ENCODE peak calls at places on chromosome 21, in four cellular contexts. D is left ventricle myocardium inferior, I is astrocyte, Q is uterus. B is an unnamed sample.

GRCh38 chr21:33021667-33022066 is 4.1 kb upstream of the OLIG2 start:
- DNase-seq in D (no peak), I (no peak), Q (no peak), B (no peak)

GRCh38 chr21:45538381-45539045 is 3.7 kb downstream of the SLC19A1 start:
- DNase-seq in D (peak; percentile 10), I (no peak), Q (peak; percentile 13), B (peak; percentile 55)

GRCh38 chr21:45570826-45571601 is 28.8 kb upstream of the SLC19A1 start:
- DNase-seq in D (no peak), I (peak; percentile 36), Q (peak; percentile 55), B (no peak)

GRCh38 chr21:45887121-45887611 is 94.4 kb upstream of the COL6A1 start:
- DNase-seq in D (peak; percentile 51), I (peak; percentile 16), Q (no peak), B (peak; percentile 78)

GRCh38 chr21:44949161-44950015 is 9.6 kb downstream of the SLX9 start:
- DNase-seq in D (peak; percentile 89), I (peak; percentile 26), Q (peak; percentile 87), B (peak; percentile 89)

GRCh38 chr21:45542667-45543370 is 579 bp upstream of the SLC19A1 start:
- DNase-seq in D (peak; percentile 25), I (no peak), Q (peak; percentile 25), B (no peak)

GRCh38 chr21:29164330-29164942 is 34.0 kb downstream of the MAP3K7CL start:
- DNase-seq in D (no peak), I (peak; percentile 71), Q (no peak), B (no peak)

GRCh38 chr21:33856893-33857527 is 58.6 kb downstream of the ATP5PO start:
- DNase-seq in D (no peak), I (no peak), Q (no peak), B (no peak)

GRCh38 chr21:35254752-35255138 is 205.6 kb upstream of the RUNX1 start:
- DNase-seq in D (no peak), I (peak; percentile 27), Q (no peak), B (no peak)
- H3K27ac ChIP-seq in D (peak overlapping the region; percentile 8), I (no peak overlapping the region), Q (no peak overlapping the region), B (peak overlapping the region; percentile 13)

GRCh38 chr21:17671733-17672132 is 59.0 kb upstream of the BTG3 start:
- DNase-seq in D (no peak), I (no peak), Q (no peak), B (no peak)

GRCh38 chr21:17668479-17668878 is 55.8 kb upstream of the BTG3 start:
- DNase-seq in D (no peak), I (no peak), Q (no peak), B (no peak)

GRCh38 chr21:17679002-17679600 is 66.4 kb upstream of the BTG3 start:
- DNase-seq in D (no peak), I (peak; percentile 57), Q (no peak), B (no peak)

GRCh38 chr21:17673261-17674020 is 60.7 kb upstream of the BTG3 start:
- DNase-seq in D (no peak), I (peak; percentile 38), Q (no peak), B (no peak)

GRCh38 chr21:17674106-17674505 is 61.4 kb upstream of the BTG3 start:
- DNase-seq in D (no peak), I (no peak), Q (no peak), B (no peak)
- H3K4me3 ChIP-seq in D (no peak overlapping the region), I (no peak overlapping the region), Q (no peak overlapping the region), B (no peak overlapping the region)

GRCh38 chr21:34952701-34953100 is 96.4 kb downstream of the RUNX1 start:
- DNase-seq in D (no peak), I (peak; percentile 39), Q (no peak), B (no peak)

GRCh38 chr21:34950980-34951379 is 98.1 kb downstream of the RUNX1 start:
- DNase-seq in D (no peak), I (peak; percentile 55), Q (no peak), B (no peak)

GRCh38 chr21:34956416-34957316 is 92.4 kb downstream of the RUNX1 start:
- DNase-seq in D (no peak), I (no peak), Q (no peak), B (no peak)

GRCh38 chr21:34958040-34958439 is 91.1 kb downstream of the RUNX1 start:
- DNase-seq in D (no peak), I (no peak), Q (no peak), B (no peak)

GRCh38 chr21:34953950-34954349 is 95.2 kb downstream of the RUNX1 start:
- DNase-seq in D (no peak), I (no peak), Q (no peak), B (no peak)
- H3K27ac ChIP-seq in D (no peak overlapping the region), I (no peak overlapping the region), Q (no peak overlapping the region), B (no peak overlapping the region)

GRCh38 chr21:16070207-16070651 is 340.4 kb downstream of the USP25 start:
- DNase-seq in D (no peak), I (peak; percentile 75), Q (no peak), B (no peak)

GRCh38 chr21:16071761-16072160 is 342.0 kb downstream of the USP25 start:
- DNase-seq in D (no peak), I (no peak), Q (no peak), B (no peak)

GRCh38 chr21:16069713-16070112 is 339.9 kb downstream of the USP25 start:
- DNase-seq in D (no peak), I (peak; percentile 49), Q (no peak), B (no peak)

GRCh38 chr21:16072176-16072575 is 342.4 kb downstream of the USP25 start:
- DNase-seq in D (no peak), I (no peak), Q (no peak), B (no peak)

GRCh38 chr21:16071082-16071481 is 341.3 kb downstream of the USP25 start:
- DNase-seq in D (no peak), I (peak; percentile 93), Q (peak; percentile 47), B (peak; percentile 53)
- H3K4me3 ChIP-seq in D (peak overlapping the region; percentile 26), I (peak overlapping the region; percentile 71), Q (peak overlapping the region; percentile 34), B (peak overlapping the region; percentile 43)

DNA sequence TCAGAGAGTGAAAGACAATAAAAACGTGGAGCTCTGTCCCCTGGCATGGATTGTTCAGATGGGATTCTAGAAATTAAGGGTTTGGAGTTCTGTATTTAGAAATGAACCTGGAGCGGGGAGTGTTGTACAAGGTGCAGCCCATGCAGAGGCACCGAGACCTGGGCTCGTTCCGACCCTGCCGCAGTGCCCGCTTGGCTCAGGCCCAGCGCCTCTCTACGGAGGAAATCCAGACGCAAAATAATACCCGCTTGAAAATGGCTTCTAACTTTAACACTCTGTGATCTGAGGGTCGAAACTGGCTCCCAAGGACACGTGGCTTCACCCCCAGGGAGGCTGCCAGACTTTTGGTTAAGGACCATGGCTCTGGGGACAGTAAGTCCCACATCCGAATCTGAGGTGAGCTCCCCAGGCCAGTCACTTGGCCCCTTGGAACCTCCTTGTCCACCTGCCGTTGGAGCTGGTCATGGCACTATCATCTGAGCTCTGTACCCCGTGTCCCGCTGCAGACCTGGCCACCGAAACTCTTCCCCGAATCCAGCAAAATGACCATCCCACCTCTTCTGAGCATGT is 68.5 kb upstream of the FAM3B start:
- DNase-seq in D (no peak), I (no peak), Q (no peak), B (no peak)
- H3K27ac ChIP-seq in D (no peak overlapping the region), I (peak overlapping the region; percentile 84), Q (no peak overlapping the region), B (no peak overlapping the region)

DNA sequence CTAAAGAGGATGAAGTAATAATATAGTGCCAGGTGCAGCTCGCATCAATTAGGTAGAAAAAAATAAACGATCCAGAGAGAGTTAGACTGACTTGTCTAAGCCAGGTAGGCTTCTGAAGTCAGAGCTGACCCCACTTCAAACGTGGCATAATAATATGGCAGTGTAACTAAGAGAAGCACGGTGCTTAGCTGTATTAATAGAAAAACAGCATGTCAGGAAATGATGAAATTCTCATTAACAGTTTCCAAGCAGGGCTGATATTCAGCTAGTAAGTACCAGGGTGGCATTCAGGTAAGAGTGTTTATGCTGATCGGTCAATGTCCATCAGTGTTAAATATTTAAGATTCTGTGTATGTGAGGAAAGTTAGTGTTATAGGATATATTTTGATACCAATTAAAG is 145.8 kb upstream of the SAMSN1 start:
- DNase-seq in D (no peak), I (no peak), Q (no peak), B (no peak)
- H3K4me3 ChIP-seq in D (no peak overlapping the region), I (no peak overlapping the region), Q (no peak overlapping the region), B (no peak overlapping the region)

GRCh38 chr21:41199123-41199522 is 31.2 kb downstream of the BACE2 start:
- DNase-seq in D (no peak), I (no peak), Q (no peak), B (no peak)
- H3K27ac ChIP-seq in D (no peak overlapping the region), I (no peak overlapping the region), Q (no peak overlapping the region), B (no peak overlapping the region)

GRCh38 chr21:36700961-36701911 is 2.3 kb downstream of the SIM2 start:
- DNase-seq in D (no peak), I (no peak), Q (no peak), B (no peak)
- H3K4me3 ChIP-seq in D (peak overlapping the region; percentile 69), I (peak overlapping the region; percentile 50), Q (no peak overlapping the region), B (peak overlapping the region; percentile 27)

GRCh38 chr21:35491920-35492678 is 443.0 kb upstream of the RUNX1 start:
- DNase-seq in D (no peak), I (no peak), Q (no peak), B (no peak)
- H3K27ac ChIP-seq in D (no peak overlapping the region), I (no peak overlapping the region), Q (no peak overlapping the region), B (no peak overlapping the region)